ENCODE peak calls at places on chromosomes 13 and 19, in seven cellular contexts. Y is neural crest cell, W is posterior cingulate gyrus, T is small intestine, V is AML-193, I is left cardiac atrium, B is esophagus muscularis mucosa. L is an unnamed sample.

GRCh38 chr19:38736413-38737280 is 7.6 kb downstream of the CAPN12 start:
- DNase-seq in I (peak), Y (no peak), B (no peak), T (peak), W (no peak), V (peak), L (no peak)

GRCh38 chr13:89925107-89925506 is 1422.4 kb upstream of the MIR17HG start:
- DNase-seq in V (peak), I (no peak), T (peak), B (no peak), W (no peak), Y (no peak), L (no peak)

GRCh38 chr19:21604351-21604926 is 99.0 kb downstream of the ZNF429 start:
- DNase-seq in V (peak), I (no peak), T (peak), W (no peak), Y (no peak), B (no peak), L (no peak)

GRCh38 chr19:11479470-11480080 is 1.3 kb downstream of the ELAVL3 start:
- DNase-seq in I (peak), V (no peak), T (peak), B (no peak), W (peak), Y (peak), L (peak)

GRCh38 chr19:2051771-2052704 is 994 bp upstream of the MKNK2 start:
- DNase-seq in V (no peak), I (peak), B (no peak), W (no peak), Y (no peak), T (peak), L (no peak)

GRCh38 chr13:50593228-50593627 is 250.3 kb downstream of the DLEU7 start:
- DNase-seq in B (no peak), T (no peak), I (no peak), W (no peak), V (no peak), Y (no peak), L (no peak)

GRCh38 chr13:44079413-44080205 is 199.9 kb downstream of the LACC1 start:
- DNase-seq in T (peak), B (no peak), W (no peak), I (no peak), Y (no peak), V (no peak), L (peak)

GRCh38 chr13:28138012-28138755 is at the start of gene PAN3:
- DNase-seq in W (peak), I (peak), T (peak), Y (peak), B (peak), V (peak), L (peak)

GRCh38 chr13:74929436-74929835 is 552.5 kb downstream of the TBC1D4 start:
- DNase-seq in Y (no peak), W (no peak), V (no peak), B (no peak), T (no peak), I (no peak), L (no peak)

GRCh38 chr13:106517151-106517847 is 18.2 kb downstream of the EFNB2 start:
- DNase-seq in B (no peak), V (no peak), Y (no peak), I (no peak), T (no peak), W (no peak), L (no peak)